ENCODE peak calls at places on chromosomes 16 and 17, in ten cellular contexts. X is neural progenitor cell; U is GM10248; C is CD4-positive, alpha-beta T cell; W is fibroblast of mammary gland; H is lower leg skin; I is AG10803; O is Calu3; Z is IMR-90; D is endodermal cell. N is an unnamed sample.

GRCh38 chr17:72187544-72187943 is 66.7 kb downstream of the SOX9 start:
- DNase-seq in X (peak), U (no peak), C (no peak), W (peak), H (no peak), I (no peak), O (no peak), Z (peak), D (no peak), N (no peak)

GRCh38 chr17:41338961-41339485 is 11.6 kb downstream of the KRT33A start:
- DNase-seq in X (no peak), U (no peak), C (no peak), W (no peak), H (no peak), I (peak), O (no peak), Z (peak), D (no peak), N (no peak)

GRCh38 chr17:76550712-76551615 is 11.1 kb downstream of the PRCD start:
- DNase-seq in X (no peak), U (no peak), C (no peak), W (peak), H (no peak), I (peak), O (no peak), Z (peak), D (peak), N (no peak)

GRCh38 chr16:4477966-4478365 is 1.8 kb downstream of the HMOX2 start:
- DNase-seq in X (peak), U (no peak), C (no peak), W (peak), H (no peak), I (peak), O (peak), Z (peak), D (peak), N (no peak)

GRCh38 chr17:47847341-47848197 is 3.4 kb downstream of the SP6 start:
- DNase-seq in X (peak), U (no peak), C (no peak), W (peak), H (no peak), I (no peak), O (no peak), Z (no peak), D (peak), N (no peak)

GRCh38 chr16:49854227-49855203 is 1.4 kb downstream of the ZNF423 start:
- DNase-seq in X (peak), U (no peak), C (no peak), W (no peak), H (peak), I (no peak), O (peak), Z (no peak), D (peak), N (no peak)

GRCh38 chr17:37261286-37261685 is 114.5 kb upstream of the C17orf78 start:
- DNase-seq in X (no peak), U (no peak), C (no peak), W (peak), H (no peak), I (peak), O (no peak), Z (peak), D (no peak), N (no peak)

GRCh38 chr16:1610841-1611653 is 825 bp downstream of the IFT140 start:
- DNase-seq in X (no peak), U (no peak), C (no peak), W (peak), H (no peak), I (no peak), O (peak), Z (no peak), D (no peak), N (no peak)

GRCh38 chr17:79415365-79415764 is 195.5 kb downstream of the RBFOX3 start:
- DNase-seq in X (no peak), U (no peak), C (no peak), W (no peak), H (no peak), I (no peak), O (no peak), Z (no peak), D (no peak), N (no peak)

GRCh38 chr16:83046664-83047063 is 419.9 kb downstream of the CDH13 start:
- DNase-seq in X (no peak), U (no peak), C (no peak), W (no peak), H (no peak), I (no peak), O (no peak), Z (no peak), D (no peak), N (no peak)

GRCh38 chr17:72614476-72614870 is 478.0 kb downstream of the SLC39A11 start:
- DNase-seq in X (no peak), U (no peak), C (no peak), W (peak), H (no peak), I (no peak), O (no peak), Z (no peak), D (no peak), N (no peak)

GRCh38 chr17:63436523-63437110 is 9.5 kb downstream of the CYB561 start:
- DNase-seq in X (no peak), U (no peak), C (no peak), W (peak), H (no peak), I (no peak), O (no peak), Z (no peak), D (peak), N (no peak)

GRCh38 chr16:67311607-67312449 is 14.7 kb downstream of the KCTD19 start:
- DNase-seq in X (no peak), U (peak), C (peak), W (peak), H (no peak), I (peak), O (no peak), Z (peak), D (no peak), N (peak)

GRCh38 chr17:69326302-69327059 is 452 bp downstream of the ABCA5 start:
- DNase-seq in X (no peak), U (no peak), C (no peak), W (peak), H (no peak), I (peak), O (no peak), Z (peak), D (no peak), N (no peak)

GRCh38 chr16:69186642-69187386 is at the start of gene SNTB2:
- DNase-seq in X (peak), U (peak), C (peak), W (peak), H (peak), I (peak), O (peak), Z (peak), D (peak), N (peak)

GRCh38 chr17:36085710-36086268 is 4.2 kb downstream of the CCL3 start:
- DNase-seq in X (no peak), U (no peak), C (no peak), W (peak), H (no peak), I (peak), O (no peak), Z (no peak), D (no peak), N (no peak)

GRCh38 chr17:9905902-9906301 is 831 bp upstream of the RCVRN start:
- DNase-seq in X (peak), U (peak), C (no peak), W (peak), H (no peak), I (peak), O (peak), Z (no peak), D (peak), N (no peak)

GRCh38 chr17:14359251-14359939 is 58.5 kb downstream of the HS3ST3B1 start:
- DNase-seq in X (no peak), U (peak), C (no peak), W (no peak), H (no peak), I (no peak), O (no peak), Z (no peak), D (peak), N (no peak)

GRCh38 chr17:69047368-69048263 is 13.1 kb downstream of the ABCA9 start:
- DNase-seq in X (no peak), U (no peak), C (no peak), W (peak), H (peak), I (peak), O (peak), Z (peak), D (peak), N (no peak)

GRCh38 chr16:50444546-50444945 is 75.8 kb upstream of the BRD7 start:
- DNase-seq in X (no peak), U (no peak), C (no peak), W (no peak), H (peak), I (no peak), O (no peak), Z (no peak), D (no peak), N (no peak)

GRCh38 chr17:37450090-37450489 is 39.6 kb upstream of the DUSP14 start:
- DNase-seq in X (no peak), U (no peak), C (no peak), W (no peak), H (no peak), I (no peak), O (no peak), Z (peak), D (peak), N (no peak)

GRCh38 chr17:3553419-3554401 is 3.9 kb downstream of the TRPV3 start:
- DNase-seq in X (no peak), U (no peak), C (no peak), W (no peak), H (no peak), I (no peak), O (no peak), Z (no peak), D (no peak), N (no peak)

GRCh38 chr17:60548990-60549389 is 22.9 kb upstream of the APPBP2 start:
- DNase-seq in X (no peak), U (no peak), C (no peak), W (no peak), H (no peak), I (peak), O (no peak), Z (no peak), D (no peak), N (no peak)

GRCh38 chr17:61371179-61371578 is 28.5 kb upstream of the TBX2 start:
- DNase-seq in X (no peak), U (no peak), C (no peak), W (no peak), H (no peak), I (no peak), O (no peak), Z (no peak), D (no peak), N (no peak)

GRCh38 chr17:82242977-82243647 is 14.3 kb downstream of the SLC16A3 start:
- DNase-seq in X (no peak), U (no peak), C (no peak), W (peak), H (no peak), I (peak), O (no peak), Z (peak), D (no peak), N (peak)

GRCh38 chr17:48542956-48543853 is 1.7 kb downstream of the HOXB2 start:
- DNase-seq in X (peak), U (peak), C (peak), W (no peak), H (peak), I (no peak), O (peak), Z (peak), D (peak), N (no peak)

GRCh38 chr17:17840751-17841591 is 4.2 kb upstream of the SREBF1 start:
- DNase-seq in X (peak), U (no peak), C (no peak), W (peak), H (no peak), I (peak), O (no peak), Z (peak), D (peak), N (no peak)

GRCh38 chr16:86064431-86065250 is 165.7 kb downstream of the IRF8 start:
- DNase-seq in X (no peak), U (no peak), C (no peak), W (no peak), H (no peak), I (no peak), O (no peak), Z (no peak), D (no peak), N (no peak)
- TF ChIP-seq CTCF in X (no peak), U (no peak), C (no peak), W (no peak), H (no peak), I (no peak), O (no peak), Z (no peak), D (no peak), N (no peak)

DNA sequence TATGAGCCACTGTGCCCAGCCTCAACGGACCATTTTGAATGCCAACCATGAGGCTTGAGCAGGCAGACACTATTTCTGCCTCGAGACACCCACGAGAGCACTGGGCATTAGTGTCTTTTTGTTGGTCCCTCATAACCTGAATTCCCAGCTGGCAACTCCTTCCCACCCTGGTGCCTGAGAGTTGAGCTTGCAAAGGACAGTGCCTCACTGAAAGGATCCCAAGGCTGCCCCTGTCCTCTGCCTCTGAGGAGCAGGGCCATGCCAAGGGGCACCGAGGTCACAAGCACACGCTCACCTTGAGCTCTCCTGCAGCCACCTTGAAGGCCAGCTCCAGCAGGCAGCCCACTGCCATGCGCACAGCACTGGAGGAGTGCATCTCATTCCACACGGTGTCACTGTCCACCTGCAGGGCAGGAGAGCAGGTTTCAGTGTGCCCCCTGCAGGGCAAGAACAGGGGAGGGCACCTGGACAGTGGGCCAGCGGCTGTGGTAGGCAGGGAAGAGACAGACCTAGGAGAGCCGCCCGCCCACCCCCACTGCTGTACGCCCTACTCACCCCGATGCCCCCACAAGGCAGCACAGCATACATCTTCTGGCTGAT is 12.8 kb downstream of the G6PC3 start:
- DNase-seq in X (no peak), U (no peak), C (no peak), W (no peak), H (no peak), I (no peak), O (peak), Z (no peak), D (no peak), N (no peak)
- TF ChIP-seq CTCF in X (no peak), U (peak), C (no peak), W (peak), H (no peak), I (peak), O (peak), Z (peak), D (peak), N (no peak)

GRCh38 chr17:50697076-50697475 is 10.6 kb downstream of the ANKRD40 start:
- DNase-seq in X (no peak), U (no peak), C (no peak), W (no peak), H (no peak), I (no peak), O (peak), Z (no peak), D (no peak), N (no peak)

GRCh38 chr17:50699410-50699809 is 8.3 kb downstream of the ANKRD40 start:
- DNase-seq in X (no peak), U (no peak), C (no peak), W (no peak), H (no peak), I (no peak), O (peak), Z (no peak), D (no peak), N (no peak)

GRCh38 chr17:50693041-50693682 is 14.6 kb downstream of the ANKRD40 start:
- DNase-seq in X (no peak), U (no peak), C (no peak), W (no peak), H (no peak), I (peak), O (no peak), Z (peak), D (no peak), N (no peak)

GRCh38 chr17:50696365-50696879 is 11.3 kb downstream of the ANKRD40 start:
- DNase-seq in X (no peak), U (no peak), C (no peak), W (no peak), H (no peak), I (no peak), O (no peak), Z (no peak), D (no peak), N (no peak)

DNA sequence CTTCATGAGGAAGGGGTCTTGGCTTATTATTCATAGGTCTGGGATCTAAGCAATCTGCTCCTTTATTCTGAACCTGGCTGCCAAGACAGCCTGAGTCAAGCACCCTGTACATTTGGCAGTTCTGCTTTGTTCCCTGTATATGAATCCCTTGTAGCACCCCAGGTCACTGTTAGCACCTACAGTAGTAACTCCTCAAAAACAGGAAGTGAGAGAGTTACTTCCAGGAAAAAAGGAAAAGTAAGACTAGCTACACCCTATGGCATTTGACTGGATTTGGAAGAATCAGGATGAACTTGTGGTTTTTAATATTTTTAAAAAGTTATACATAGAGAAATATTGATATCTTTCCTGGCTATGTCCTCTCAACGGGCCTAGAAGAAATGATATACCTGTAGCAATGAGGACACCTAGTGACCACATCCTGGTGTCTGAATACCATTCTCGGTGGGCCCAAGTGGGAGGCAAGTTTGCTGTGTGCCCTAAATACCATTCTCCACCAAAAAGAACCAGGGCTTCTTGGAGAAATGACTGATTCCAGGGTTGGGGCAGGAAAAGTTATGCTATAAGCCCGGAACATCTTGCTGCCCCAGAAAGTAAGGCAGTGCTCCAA is 9.9 kb downstream of the ANKRD40 start:
- DNase-seq in X (no peak), U (no peak), C (no peak), W (no peak), H (no peak), I (no peak), O (peak), Z (no peak), D (no peak), N (no peak)
- TF ChIP-seq CTCF in X (peak), U (no peak), C (no peak), W (no peak), H (no peak), I (no peak), O (no peak), Z (no peak), D (peak), N (no peak)

GRCh38 chr16:81496742-81497141 is 52.1 kb downstream of the CMIP start:
- DNase-seq in X (no peak), U (no peak), C (no peak), W (no peak), H (no peak), I (no peak), O (no peak), Z (no peak), D (no peak), N (no peak)
- TF ChIP-seq CTCF in X (no peak), U (no peak), C (no peak), W (no peak), H (no peak), I (no peak), O (no peak), Z (no peak), D (no peak), N (no peak)